ENCODE peak calls at places on chromosomes 16 and 17, in seven cellular contexts. F is AG10803; C is choroid plexus epithelial cell; L is omental fat pad; P is CD4-positive, alpha-beta T cell; Y is esophagus squamous epithelium; D is NCI-H1105. H is an unnamed sample.

GRCh38 chr16:67296422-67296821 is 17.1 kb downstream of the PLEKHG4 start:
- DNase-seq in F (peak; percentile 80), Y (no peak), C (peak; percentile 45), P (no peak), L (no peak), D (no peak), H (no peak)

GRCh38 chr16:3112881-3113574 is 642 bp downstream of the ZNF205 start:
- DNase-seq in L (no peak), F (no peak), D (no peak), C (peak; percentile 42), Y (no peak), P (no peak), H (no peak)

GRCh38 chr17:33976816-33977215 is 278.3 kb upstream of the CCL2 start:
- DNase-seq in D (no peak), C (no peak), L (no peak), P (no peak), Y (no peak), F (peak; percentile 6), H (no peak)

GRCh38 chr16:67562526-67562917 is at the start of gene CTCF:
- DNase-seq in F (peak; percentile 84), D (peak; percentile 48), Y (no peak), C (peak; percentile 86), L (no peak), P (peak; percentile 84), H (peak; percentile 53)

GRCh38 chr17:63675607-63676539 is 24.1 kb downstream of the LIMD2 start:
- DNase-seq in D (peak; percentile 59), Y (no peak), C (peak; percentile 91), P (no peak), L (no peak), F (peak; percentile 82), H (no peak)

GRCh38 chr16:86343111-86343642 is 167.2 kb upstream of the FOXF1 start:
- DNase-seq in D (no peak), C (peak; percentile 63), Y (no peak), F (peak; percentile 74), P (no peak), L (no peak), H (no peak)

GRCh38 chr17:12667299-12667958 is 1.7 kb downstream of the MYOCD start:
- DNase-seq in F (peak; percentile 55), D (no peak), Y (no peak), L (no peak), C (peak; percentile 76), P (no peak), H (no peak)

GRCh38 chr16:74862743-74863244 is 88.2 kb upstream of the FA2H start:
- DNase-seq in F (peak; percentile 25), D (peak; percentile 1), P (no peak), Y (no peak), C (peak; percentile 68), L (no peak), H (peak; percentile 4)

GRCh38 chr16:57589374-57589773 is 39.1 kb upstream of the ADGRG1 start:
- DNase-seq in L (no peak), C (no peak), F (no peak), P (no peak), D (no peak), Y (no peak), H (no peak)

GRCh38 chr17:39536468-39536867 is 71.3 kb downstream of the NEUROD2 start:
- DNase-seq in F (no peak), Y (no peak), P (no peak), D (no peak), L (no peak), C (no peak), H (no peak)

GRCh38 chr17:4900231-4901107 is 1.1 kb downstream of the C17orf107 start:
- DNase-seq in P (peak; percentile 42), L (no peak), D (no peak), Y (no peak), F (no peak), C (no peak), H (no peak)

GRCh38 chr16:65012357-65012756 is 109.5 kb downstream of the CDH11 start:
- DNase-seq in L (no peak), C (no peak), Y (no peak), F (peak; percentile 61), P (no peak), D (no peak), H (no peak)

GRCh38 chr17:17376362-17376761 is 73.2 kb downstream of the NT5M start:
- DNase-seq in F (peak; percentile 89), C (peak; percentile 19), L (no peak), Y (no peak), P (no peak), D (no peak), H (no peak)

GRCh38 chr16:22318690-22319358 is 21.6 kb downstream of the POLR3E start:
- DNase-seq in F (peak; percentile 40), P (peak; percentile 50), D (no peak), L (no peak), Y (no peak), C (peak; percentile 58), H (no peak)

H was measured in NCI-H1417 treated with DMSO at 0.1 percent for 48 hours.